ENCODE peak calls at places on chromosomes 2 and 18, in five cellular contexts. V is nephron progenitor cell; R is kidney; S is 8988T; E is stimulated activated CD4-positive, alpha-beta T cell treated with anti-CD3 and anti-CD28 coated beads, Interleukin-2, amount 100 ng/mL, for 48 hours. G is an unnamed sample.

GRCh38 chr2:106294182-106294581 is 100.1 kb upstream of the UXS1 start:
- DNase-seq in V (no peak), R (no peak), S (no peak), E (no peak), G (no peak)

GRCh38 chr2:238105506-238106338 is 5.6 kb downstream of the ESPNL start:
- DNase-seq in V (no peak), R (peak), S (peak), E (no peak), G (no peak)

GRCh38 chr2:217988840-217989204 is 14.0 kb downstream of the TNS1 start:
- DNase-seq in V (no peak), R (peak), S (no peak), E (no peak), G (no peak)

GRCh38 chr2:174901075-174901474 is 104.1 kb downstream of the CHN1 start:
- DNase-seq in V (no peak), R (no peak), S (no peak), E (peak), G (no peak)

GRCh38 chr2:37720533-37721218 is 49.2 kb upstream of the CDC42EP3 start:
- DNase-seq in V (no peak), R (no peak), S (no peak), E (no peak), G (no peak)

GRCh38 chr2:42558827-42559226 is 9.6 kb upstream of the MTA3 start:
- DNase-seq in V (no peak), R (no peak), S (no peak), E (no peak), G (no peak)

GRCh38 chr2:144776766-144777165 is 256.8 kb upstream of the ZEB2 start:
- DNase-seq in V (no peak), R (no peak), S (no peak), E (no peak), G (no peak)

GRCh38 chr2:41853427-41854191 is 194.2 kb upstream of the PKDCC start:
- DNase-seq in V (peak), R (no peak), S (no peak), E (no peak), G (peak)

GRCh38 chr18:79485788-79486355 is 90.1 kb downstream of the NFATC1 start:
- DNase-seq in V (no peak), R (peak), S (no peak), E (no peak), G (no peak)

GRCh38 chr2:60984717-60985116 is 32.8 kb upstream of the PEX13 start:
- DNase-seq in V (no peak), R (no peak), S (no peak), E (no peak), G (no peak)

GRCh38 chr18:63342206-63342605 is 22.6 kb upstream of the BCL2 start:
- DNase-seq in V (peak), R (no peak), S (no peak), E (no peak), G (no peak)

GRCh38 chr2:1925516-1925915 is 181.2 kb upstream of the PXDN start:
- DNase-seq in V (no peak), R (no peak), S (no peak), E (no peak), G (no peak)

GRCh38 chr2:202377308-202377736 is 1.2 kb downstream of the BMPR2 start:
- DNase-seq in V (peak), R (peak), S (no peak), E (no peak), G (no peak)

GRCh38 chr2:159226059-159226461 is 60.4 kb downstream of the WDSUB1 start:
- DNase-seq in V (no peak), R (no peak), S (no peak), E (peak), G (no peak)

GRCh38 chr18:13112982-13113381 is 105.6 kb upstream of the LDLRAD4 start:
- DNase-seq in V (peak), R (peak), S (no peak), E (no peak), G (peak)

GRCh38 chr2:204533629-204534370 is 11.5 kb upstream of the PARD3B start:
- DNase-seq in V (no peak), R (no peak), S (no peak), E (no peak), G (no peak)

GRCh38 chr2:207528980-207529329 is 807 bp upstream of the CREB1 start:
- DNase-seq in V (no peak), R (no peak), S (peak), E (peak), G (no peak)

GRCh38 chr2:120736955-120737801 is 1.5 kb downstream of the GLI2 start:
- DNase-seq in V (peak), R (peak), S (no peak), E (no peak), G (no peak)

GRCh38 chr2:231008131-231008530 is 12.2 kb downstream of the SPATA3 start:
- DNase-seq in V (no peak), R (no peak), S (no peak), E (no peak), G (no peak)

GRCh38 chr2:215711484-215712034 is 275.7 kb upstream of the FN1 start:
- DNase-seq in V (no peak), R (no peak), S (no peak), E (no peak), G (no peak)

GRCh38 chr18:58462975-58463374 is 165.9 kb downstream of the ALPK2 start:
- DNase-seq in V (no peak), R (no peak), S (no peak), E (no peak), G (no peak)

GRCh38 chr2:12770569-12770968 is 53.8 kb downstream of the TRIB2 start:
- DNase-seq in V (no peak), R (no peak), S (no peak), E (no peak), G (no peak)

GRCh38 chr2:189487283-189488280 is 46.3 kb downstream of the WDR75 start:
- DNase-seq in V (no peak), R (no peak), S (no peak), E (no peak), G (no peak)

GRCh38 chr2:203918264-203918663 is 18.3 kb upstream of the ICOS start:
- DNase-seq in V (no peak), R (no peak), S (no peak), E (no peak), G (no peak)

GRCh38 chr2:112713585-112713925 is 7.3 kb upstream of the NT5DC4 start:
- DNase-seq in V (no peak), R (no peak), S (no peak), E (no peak), G (no peak)